ENCODE peak calls at places on chromosomes 5 and 9, in four cellular contexts. C, M, I and E are unnamed samples.

GRCh38 chr5:154826-155225 is 36.5 kb upstream of the LRRC14B start:
- DNase-seq in C (no peak), M (no peak), I (no peak), E (no peak)

GRCh38 chr9:18297532-18297872 is 176.5 kb upstream of the ADAMTSL1 start:
- DNase-seq in C (no peak), M (no peak), I (peak), E (no peak)

GRCh38 chr5:168562274-168562673 is 16.9 kb downstream of the PANK3 start:
- DNase-seq in C (no peak), M (no peak), I (no peak), E (no peak)

GRCh38 chr5:31066655-31067328 is 126.7 kb upstream of the CDH6 start:
- DNase-seq in C (peak), M (no peak), I (peak), E (no peak)

GRCh38 chr9:36325081-36325828 is 67.0 kb upstream of the GNE start:
- DNase-seq in C (no peak), M (peak), I (no peak), E (no peak)

GRCh38 chr9:87327567-87328125 is 170.0 kb upstream of the DAPK1 start:
- DNase-seq in C (no peak), M (no peak), I (no peak), E (no peak)

GRCh38 chr9:124784503-124784902 is 7.6 kb downstream of the OLFML2A start:
- DNase-seq in C (no peak), M (no peak), I (peak), E (peak)

GRCh38 chr5:173581408-173582197 is 34.8 kb downstream of the BOD1 start:
- DNase-seq in C (no peak), M (no peak), I (peak), E (peak)

GRCh38 chr5:112628219-112628618 is 109.5 kb upstream of the APC start:
- DNase-seq in C (no peak), M (no peak), I (peak), E (no peak)
- H3K4me3 ChIP-seq in C (no peak), M (no peak), I (no peak), E (no peak)

GRCh38 chr9:134396258-134396742 is 70.0 kb downstream of the RXRA start:
- DNase-seq in C (no peak), M (no peak), I (no peak), E (no peak)

GRCh38 chr9:134395002-134395517 is 68.8 kb downstream of the RXRA start:
- DNase-seq in C (no peak), M (no peak), I (no peak), E (no peak)

GRCh38 chr9:134398756-134399155 is 72.5 kb downstream of the RXRA start:
- DNase-seq in C (no peak), M (no peak), I (no peak), E (no peak)

GRCh38 chr9:134395727-134396257 is 69.5 kb downstream of the RXRA start:
- DNase-seq in C (no peak), M (no peak), I (no peak), E (no peak)

GRCh38 chr9:134396825-134397224 is 70.6 kb downstream of the RXRA start:
- DNase-seq in C (no peak), M (no peak), I (no peak), E (no peak)
- TF ChIP-seq CTCF in C (no peak), M (no peak), I (peak), E (no peak)

GRCh38 chr9:115591584-115591984 is 473.6 kb upstream of the TNC start:
- DNase-seq in C (peak), M (peak), I (peak), E (peak)
- H3K4me3 ChIP-seq in C (no peak), M (no peak), I (no peak), E (no peak)

GRCh38 chr9:137188490-137189296 is at the start of the genes ANAPC2 and SSNA1:
- DNase-seq in C (peak), M (peak), I (peak), E (peak)
- TF ChIP-seq CTCF in C (peak), M (no peak), I (peak), E (peak)

GRCh38 chr5:95856501-95856981 is 34.0 kb upstream of the GLRX start:
- DNase-seq in C (no peak), M (no peak), I (no peak), E (no peak)

GRCh38 chr5:95853490-95853889 is 31.0 kb upstream of the GLRX start:
- DNase-seq in C (no peak), M (no peak), I (no peak), E (no peak)

GRCh38 chr5:95848701-95849100 is 26.2 kb upstream of the GLRX start:
- DNase-seq in C (no peak), M (no peak), I (peak), E (no peak)

GRCh38 chr5:95850391-95850894 is 27.9 kb upstream of the GLRX start:
- DNase-seq in C (no peak), M (no peak), I (peak), E (peak)

GRCh38 chr5:95852567-95852966 is 30.0 kb upstream of the GLRX start:
- DNase-seq in C (no peak), M (no peak), I (no peak), E (no peak)
- H3K4me3 ChIP-seq in C (no peak), M (no peak), I (no peak), E (no peak)

DNA sequence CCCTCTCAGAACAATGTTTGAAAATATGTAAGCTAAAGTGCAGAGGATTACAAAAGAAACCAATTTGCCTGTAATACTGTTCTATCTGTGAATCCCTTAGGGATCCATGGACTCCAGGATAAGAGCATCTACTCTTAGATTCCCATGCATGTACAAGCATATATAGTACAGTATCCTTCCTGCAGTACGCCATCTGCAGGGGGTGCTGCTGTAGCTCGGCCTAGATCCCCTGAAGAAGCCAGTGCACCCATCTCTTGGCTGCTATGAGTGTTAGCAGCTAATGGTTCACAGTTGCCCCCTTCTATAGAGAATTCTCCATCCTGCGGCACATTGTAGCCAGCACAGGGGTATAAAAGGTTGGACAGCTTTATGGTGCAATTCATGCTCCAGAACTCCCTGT is 61.8 kb upstream of the SLC30A5 start:
- DNase-seq in C (no peak), M (no peak), I (no peak), E (no peak)
- TF ChIP-seq CTCF in C (no peak), M (no peak), I (peak), E (no peak)

DNA sequence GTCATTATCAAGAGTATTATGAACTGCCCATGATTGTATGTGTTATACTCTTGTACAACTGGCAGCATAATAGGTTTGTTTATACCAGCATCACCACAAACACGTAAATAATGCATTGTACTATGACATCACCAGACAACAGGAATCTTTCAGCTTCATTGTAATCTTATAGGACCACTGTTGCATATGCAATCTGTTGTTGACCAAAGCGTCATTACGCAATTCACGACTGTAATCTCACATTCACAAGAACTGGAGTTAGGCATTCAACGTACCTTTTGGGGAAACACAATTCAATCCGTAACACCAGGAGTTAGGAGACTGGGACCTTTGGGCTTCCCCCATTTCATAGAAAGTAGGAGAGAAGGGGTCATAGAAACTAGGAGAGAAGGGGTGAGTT is 20.4 kb upstream of the ARSI start:
- DNase-seq in C (no peak), M (no peak), I (peak), E (peak)
- H3K4me3 ChIP-seq in C (no peak), M (no peak), I (no peak), E (no peak)

DNA sequence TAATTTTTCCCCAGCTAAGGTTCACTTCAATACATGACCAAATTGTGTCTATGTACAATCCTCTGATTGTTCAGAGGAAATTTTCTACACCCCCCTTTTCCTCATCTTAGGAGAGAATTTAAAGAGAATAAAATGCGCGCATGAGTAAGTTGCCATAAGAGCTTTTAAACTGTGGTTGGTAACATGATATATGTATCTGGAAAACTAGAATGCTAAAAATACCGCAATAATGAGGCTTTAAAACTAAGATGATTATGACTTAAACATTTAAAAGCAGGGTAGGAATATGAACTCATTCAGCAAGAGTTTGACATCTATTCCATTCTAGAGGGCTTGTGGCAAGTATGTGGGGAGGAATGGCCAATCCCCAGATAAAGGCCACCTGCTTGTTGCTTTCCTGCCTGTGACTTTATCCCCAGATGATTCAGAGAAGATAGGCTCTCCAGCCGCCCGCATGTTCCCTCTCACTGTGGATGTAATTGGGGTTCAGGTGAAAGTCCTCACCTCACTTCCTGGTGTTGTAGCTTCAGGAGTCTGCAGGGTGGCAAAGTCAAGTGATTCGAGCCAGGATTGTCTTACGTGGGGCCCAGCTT is 26.5 kb upstream of the BASP1 start:
- DNase-seq in C (no peak), M (no peak), I (peak), E (peak)
- TF ChIP-seq CTCF in C (no peak), M (peak), I (no peak), E (no peak)